ENCODE peak calls at places on chromosomes 7 and 10, in seven cellular contexts. Z, M, N, Q, O, C and T are unnamed samples.

GRCh38 chr7:140242057-140243031 is 65.6 kb upstream of the KDM7A start:
- DNase-seq in Z (no peak), M (peak; percentile 39), N (no peak), Q (peak; percentile 5), O (no peak), C (no peak), T (no peak)

GRCh38 chr10:110174201-110174600 is 33.2 kb upstream of the MXI1 start:
- DNase-seq in Z (no peak), M (no peak), N (no peak), Q (no peak), O (no peak), C (no peak), T (no peak)

GRCh38 chr10:35875281-35875680 is 233.2 kb upstream of the FZD8 start:
- DNase-seq in Z (peak; percentile 69), M (no peak), N (peak; percentile 91), Q (no peak), O (no peak), C (no peak), T (peak; percentile 71)

GRCh38 chr10:122515588-122516231 is 44.8 kb upstream of the DMBT1 start:
- DNase-seq in Z (peak; percentile 59), M (no peak), N (peak; percentile 18), Q (peak; percentile 18), O (peak; percentile 28), C (no peak), T (no peak)

GRCh38 chr7:100745184-100745583 is 11.8 kb downstream of the ZAN start:
- DNase-seq in Z (peak; percentile 52), M (peak; percentile 21), N (peak; percentile 64), Q (no peak), O (peak; percentile 21), C (no peak), T (peak; percentile 60)

GRCh38 chr10:72692057-72692891 is at the start of gene MCU:
- DNase-seq in Z (peak; percentile 95), M (peak; percentile 99), N (peak; percentile 31), Q (peak; percentile 23), O (peak; percentile 95), C (peak; percentile 97), T (peak; percentile 92)

GRCh38 chr10:124671486-124672075 is 72.6 kb downstream of the FAM53B start:
- DNase-seq in Z (peak; percentile 34), M (no peak), N (peak; percentile 23), Q (peak; percentile 70), O (peak; percentile 75), C (peak; percentile 45), T (peak; percentile 38)

GRCh38 chr7:121107923-121108498 is 119.5 kb downstream of the CPED1 start:
- DNase-seq in Z (peak; percentile 86), M (no peak), N (peak; percentile 87), Q (peak; percentile 71), O (no peak), C (peak; percentile 56), T (peak; percentile 87)

GRCh38 chr10:30436688-30437038 is 2.7 kb downstream of the MAP3K8 start:
- DNase-seq in Z (no peak), M (no peak), N (peak; percentile 31), Q (no peak), O (no peak), C (no peak), T (peak; percentile 51)

GRCh38 chr10:104639595-104640338 is 1.3 kb upstream of the SORCS3 start:
- DNase-seq in Z (no peak), M (no peak), N (no peak), Q (no peak), O (no peak), C (peak; percentile 25), T (peak; percentile 9)

GRCh38 chr10:121927361-121927840 is 430 bp downstream of the ATE1 start:
- DNase-seq in Z (peak; percentile 47), M (peak; percentile 68), N (no peak), Q (peak; percentile 64), O (peak; percentile 65), C (no peak), T (peak; percentile 30)

GRCh38 chr10:64385355-64385754 is 864.2 kb downstream of the REEP3 start:
- DNase-seq in Z (no peak), M (no peak), N (no peak), Q (no peak), O (no peak), C (no peak), T (no peak)

GRCh38 chr7:138918756-138919155 is 62.4 kb downstream of the KIAA1549 start:
- DNase-seq in Z (no peak), M (no peak), N (no peak), Q (no peak), O (no peak), C (no peak), T (no peak)

GRCh38 chr10:62244785-62245595 is 23.7 kb downstream of the RTKN2 start:
- DNase-seq in Z (peak; percentile 89), M (peak; percentile 21), N (peak; percentile 90), Q (peak; percentile 76), O (peak; percentile 56), C (peak; percentile 67), T (peak; percentile 89)

GRCh38 chr7:5183155-5183554 is 6.9 kb upstream of the WIPI2 start:
- DNase-seq in Z (no peak), M (peak; percentile 41), N (no peak), Q (peak; percentile 53), O (no peak), C (no peak), T (no peak)

GRCh38 chr7:139358541-139359365 is 941 bp upstream of the LUC7L2 start:
- DNase-seq in Z (peak; percentile 44), M (peak; percentile 28), N (peak; percentile 31), Q (peak; percentile 48), O (no peak), C (peak; percentile 67), T (peak; percentile 59)

GRCh38 chr7:107045980-107046379 is 1.5 kb downstream of the PRKAR2B start:
- DNase-seq in Z (peak; percentile 1), M (no peak), N (peak; percentile 63), Q (no peak), O (no peak), C (no peak), T (peak; percentile 32)

GRCh38 chr10:46524471-46525176 is 31.8 kb downstream of the GPRIN2 start:
- DNase-seq in Z (peak; percentile 84), M (no peak), N (peak; percentile 80), Q (peak; percentile 17), O (no peak), C (peak; percentile 100), T (peak; percentile 60)

GRCh38 chr10:86699991-86700840 is 31.9 kb downstream of the LDB3 start:
- DNase-seq in Z (no peak), M (peak; percentile 56), N (no peak), Q (no peak), O (no peak), C (no peak), T (no peak)

GRCh38 chr7:132871419-132871818 is 210.5 kb downstream of the CHCHD3 start:
- DNase-seq in Z (no peak), M (no peak), N (no peak), Q (no peak), O (no peak), C (no peak), T (no peak)

GRCh38 chr10:7501157-7501556 is 90.3 kb upstream of the SFMBT2 start:
- DNase-seq in Z (no peak), M (no peak), N (no peak), Q (no peak), O (no peak), C (no peak), T (no peak)

GRCh38 chr7:7114575-7115291 is 67.6 kb upstream of the C1GALT1 start:
- DNase-seq in Z (no peak), M (peak; percentile 44), N (no peak), Q (no peak), O (no peak), C (peak; percentile 24), T (no peak)

GRCh38 chr7:38327597-38327996 is 54.2 kb upstream of the TARP start:
- DNase-seq in Z (no peak), M (no peak), N (peak; percentile 35), Q (no peak), O (no peak), C (no peak), T (no peak)

GRCh38 chr10:130631139-130631864 is 495.1 kb downstream of the GLRX3 start:
- DNase-seq in Z (no peak), M (no peak), N (peak; percentile 68), Q (no peak), O (no peak), C (no peak), T (no peak)
- H3K4me3 ChIP-seq in Z (no peak overlapping the region), M (no peak overlapping the region), N (no peak overlapping the region), Q (no peak overlapping the region), O (no peak overlapping the region), C (no peak overlapping the region), T (no peak overlapping the region)

GRCh38 chr10:1532636-1533035 is 204.7 kb downstream of the ADARB2 start:
- DNase-seq in Z (no peak), M (no peak), N (no peak), Q (no peak), O (no peak), C (no peak), T (no peak)

GRCh38 chr10:1530871-1531517 is 206.3 kb downstream of the ADARB2 start:
- DNase-seq in Z (no peak), M (no peak), N (no peak), Q (no peak), O (no peak), C (no peak), T (no peak)

GRCh38 chr10:1527951-1528350 is 209.4 kb downstream of the ADARB2 start:
- DNase-seq in Z (no peak), M (no peak), N (no peak), Q (no peak), O (no peak), C (no peak), T (no peak)

GRCh38 chr10:1531883-1532597 is 205.3 kb downstream of the ADARB2 start:
- DNase-seq in Z (no peak), M (no peak), N (no peak), Q (no peak), O (no peak), C (no peak), T (no peak)

GRCh38 chr10:1529806-1530413 is 207.4 kb downstream of the ADARB2 start:
- DNase-seq in Z (no peak), M (no peak), N (no peak), Q (no peak), O (no peak), C (no peak), T (no peak)
- H3K4me3 ChIP-seq in Z (no peak overlapping the region), M (no peak overlapping the region), N (no peak overlapping the region), Q (no peak overlapping the region), O (no peak overlapping the region), C (no peak overlapping the region), T (no peak overlapping the region)

GRCh38 chr10:28993056-28993455 is 295.8 kb upstream of the LYZL1 start:
- DNase-seq in Z (no peak), M (no peak), N (no peak), Q (no peak), O (no peak), C (no peak), T (no peak)
- H3K4me3 ChIP-seq in Z (no peak overlapping the region), M (no peak overlapping the region), N (no peak overlapping the region), Q (no peak overlapping the region), O (no peak overlapping the region), C (no peak overlapping the region), T (no peak overlapping the region)

DNA sequence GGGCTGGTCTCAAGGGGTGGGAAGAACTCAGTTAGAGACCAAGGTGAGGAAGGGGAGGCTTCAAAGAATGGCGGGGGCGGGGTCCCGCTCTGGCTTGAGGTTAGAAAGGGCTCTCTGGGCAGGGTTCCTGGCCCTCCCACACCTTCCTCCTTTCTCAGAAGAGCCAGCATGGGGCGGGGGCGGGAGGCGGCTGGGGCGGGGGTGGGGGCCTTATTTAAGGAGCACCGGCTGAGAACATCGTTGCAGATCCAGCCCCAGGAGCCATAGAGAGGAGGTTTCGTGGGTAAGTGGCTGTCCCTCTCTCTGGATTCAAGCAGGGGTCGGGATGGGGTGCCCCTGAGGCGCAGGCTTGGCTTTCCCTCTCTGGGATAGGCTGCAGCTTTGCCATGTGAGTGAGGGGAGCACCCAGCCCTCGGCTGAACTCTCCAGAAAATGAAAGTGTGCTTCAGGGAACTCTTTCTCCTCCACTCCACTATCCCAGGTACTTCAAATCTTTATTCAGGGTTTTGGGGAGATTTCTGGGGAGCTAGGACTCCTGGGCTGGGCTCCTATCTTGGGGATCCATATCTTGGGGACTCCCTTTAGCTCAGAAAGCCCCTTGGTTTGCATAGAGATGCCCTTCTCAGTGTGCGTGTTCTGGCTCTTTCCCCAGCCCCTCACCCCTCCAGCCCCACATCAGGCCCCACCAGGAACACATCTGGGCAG is 3.3 kb upstream of the CUEDC2 start:
- DNase-seq in Z (peak; percentile 54), M (no peak), N (peak; percentile 38), Q (no peak), O (no peak), C (no peak), T (peak; percentile 11)
- H3K4me3 ChIP-seq in Z (peak overlapping the region; percentile 57), M (no peak overlapping the region), N (peak overlapping the region; percentile 56), Q (no peak overlapping the region), O (peak overlapping the region; percentile 0), C (no peak overlapping the region), T (peak overlapping the region; percentile 54)